ENCODE peak calls at places on chromosomes 7 and 10, in five cellular contexts. One of them, this sample, is unnamed.

GRCh38 chr10:123996302-123996701 is 97.1 kb downstream of the CHST15 start:
- DNase-seq in HEK293T: no peak
- DNase-seq in activated CD8-positive, alpha-beta memory T cell treated with anti-CD3 and anti-CD28 coated beads for 1 hour: no peak
- DNase-seq in CD8-positive, alpha-beta memory T cell: no peak
- DNase-seq in skeletal muscle cell: no peak
- DNase-seq in this sample: no peak

GRCh38 chr7:93973134-93973533 is 31.0 kb downstream of the BET1 start:
- DNase-seq in HEK293T: no peak
- DNase-seq in activated CD8-positive, alpha-beta memory T cell treated with anti-CD3 and anti-CD28 coated beads for 1 hour: no peak
- DNase-seq in CD8-positive, alpha-beta memory T cell: no peak
- DNase-seq in skeletal muscle cell: no peak
- DNase-seq in this sample: no peak

GRCh38 chr7:158022601-158023000 is 565.0 kb downstream of the PTPRN2 start:
- DNase-seq in HEK293T: no peak
- DNase-seq in activated CD8-positive, alpha-beta memory T cell treated with anti-CD3 and anti-CD28 coated beads for 1 hour: no peak
- DNase-seq in CD8-positive, alpha-beta memory T cell: no peak
- DNase-seq in skeletal muscle cell: no peak
- DNase-seq in this sample: no peak

GRCh38 chr10:51073461-51074237 is 638 bp upstream of the PRKG1 start:
- DNase-seq in HEK293T: peak
- DNase-seq in activated CD8-positive, alpha-beta memory T cell treated with anti-CD3 and anti-CD28 coated beads for 1 hour: no peak
- DNase-seq in CD8-positive, alpha-beta memory T cell: no peak
- DNase-seq in skeletal muscle cell: no peak
- DNase-seq in this sample: peak

GRCh38 chr7:123665157-123665556 is 9.5 kb downstream of the LMOD2 start:
- DNase-seq in HEK293T: no peak
- DNase-seq in activated CD8-positive, alpha-beta memory T cell treated with anti-CD3 and anti-CD28 coated beads for 1 hour: no peak
- DNase-seq in CD8-positive, alpha-beta memory T cell: no peak
- DNase-seq in skeletal muscle cell: no peak
- DNase-seq in this sample: no peak

GRCh38 chr10:63491558-63492316 is 26.0 kb upstream of the JMJD1C start:
- DNase-seq in HEK293T: no peak
- DNase-seq in activated CD8-positive, alpha-beta memory T cell treated with anti-CD3 and anti-CD28 coated beads for 1 hour: no peak
- DNase-seq in CD8-positive, alpha-beta memory T cell: no peak
- DNase-seq in skeletal muscle cell: peak
- DNase-seq in this sample: no peak

GRCh38 chr7:140269004-140269638 is 92.3 kb upstream of the KDM7A start:
- DNase-seq in HEK293T: no peak
- DNase-seq in activated CD8-positive, alpha-beta memory T cell treated with anti-CD3 and anti-CD28 coated beads for 1 hour: no peak
- DNase-seq in CD8-positive, alpha-beta memory T cell: no peak
- DNase-seq in skeletal muscle cell: no peak
- DNase-seq in this sample: no peak

GRCh38 chr7:1368682-1369571 is 90.3 kb downstream of the MICALL2 start:
- DNase-seq in HEK293T: peak
- DNase-seq in activated CD8-positive, alpha-beta memory T cell treated with anti-CD3 and anti-CD28 coated beads for 1 hour: no peak
- DNase-seq in CD8-positive, alpha-beta memory T cell: no peak
- DNase-seq in skeletal muscle cell: no peak
- DNase-seq in this sample: peak

GRCh38 chr7:1673581-1674102 is 3.6 kb downstream of the ELFN1 start:
- DNase-seq in HEK293T: no peak
- DNase-seq in activated CD8-positive, alpha-beta memory T cell treated with anti-CD3 and anti-CD28 coated beads for 1 hour: no peak
- DNase-seq in CD8-positive, alpha-beta memory T cell: no peak
- DNase-seq in skeletal muscle cell: no peak
- DNase-seq in this sample: peak

GRCh38 chr10:69179089-69179742 is 818 bp upstream of the SUPV3L1 start:
- DNase-seq in HEK293T: peak
- DNase-seq in activated CD8-positive, alpha-beta memory T cell treated with anti-CD3 and anti-CD28 coated beads for 1 hour: peak
- DNase-seq in CD8-positive, alpha-beta memory T cell: peak
- DNase-seq in skeletal muscle cell: no peak
- DNase-seq in this sample: no peak

GRCh38 chr7:123749537-123749857 is 694 bp upstream of the WASL start:
- DNase-seq in HEK293T: no peak
- DNase-seq in activated CD8-positive, alpha-beta memory T cell treated with anti-CD3 and anti-CD28 coated beads for 1 hour: no peak
- DNase-seq in CD8-positive, alpha-beta memory T cell: no peak
- DNase-seq in skeletal muscle cell: no peak
- DNase-seq in this sample: no peak

GRCh38 chr7:101559586-101559985 is 69.5 kb downstream of the MYL10 start:
- DNase-seq in HEK293T: no peak
- DNase-seq in activated CD8-positive, alpha-beta memory T cell treated with anti-CD3 and anti-CD28 coated beads for 1 hour: no peak
- DNase-seq in CD8-positive, alpha-beta memory T cell: no peak
- DNase-seq in skeletal muscle cell: no peak
- DNase-seq in this sample: no peak

GRCh38 chr7:70808876-70809275 is 323.1 kb upstream of the GALNT17 start:
- DNase-seq in HEK293T: no peak
- DNase-seq in activated CD8-positive, alpha-beta memory T cell treated with anti-CD3 and anti-CD28 coated beads for 1 hour: no peak
- DNase-seq in CD8-positive, alpha-beta memory T cell: no peak
- DNase-seq in skeletal muscle cell: no peak
- DNase-seq in this sample: no peak

GRCh38 chr10:63314020-63314419 is 151.8 kb downstream of the JMJD1C start:
- DNase-seq in HEK293T: no peak
- DNase-seq in activated CD8-positive, alpha-beta memory T cell treated with anti-CD3 and anti-CD28 coated beads for 1 hour: no peak
- DNase-seq in CD8-positive, alpha-beta memory T cell: no peak
- DNase-seq in skeletal muscle cell: no peak
- DNase-seq in this sample: no peak

GRCh38 chr7:1950066-1950622 is 280.1 kb downstream of the ELFN1 start:
- DNase-seq in HEK293T: no peak
- DNase-seq in activated CD8-positive, alpha-beta memory T cell treated with anti-CD3 and anti-CD28 coated beads for 1 hour: no peak
- DNase-seq in CD8-positive, alpha-beta memory T cell: no peak
- DNase-seq in skeletal muscle cell: no peak
- DNase-seq in this sample: no peak

GRCh38 chr7:7177044-7177517 is 5.3 kb upstream of the C1GALT1 start:
- DNase-seq in HEK293T: no peak
- DNase-seq in activated CD8-positive, alpha-beta memory T cell treated with anti-CD3 and anti-CD28 coated beads for 1 hour: no peak
- DNase-seq in CD8-positive, alpha-beta memory T cell: no peak
- DNase-seq in skeletal muscle cell: peak
- DNase-seq in this sample: no peak

GRCh38 chr7:125173571-125173970 is 243.9 kb upstream of the POT1 start:
- DNase-seq in HEK293T: no peak
- DNase-seq in activated CD8-positive, alpha-beta memory T cell treated with anti-CD3 and anti-CD28 coated beads for 1 hour: no peak
- DNase-seq in CD8-positive, alpha-beta memory T cell: no peak
- DNase-seq in skeletal muscle cell: no peak
- DNase-seq in this sample: no peak

GRCh38 chr10:127937069-127937468 is 30.2 kb downstream of the PTPRE start:
- DNase-seq in HEK293T: no peak
- DNase-seq in activated CD8-positive, alpha-beta memory T cell treated with anti-CD3 and anti-CD28 coated beads for 1 hour: no peak
- DNase-seq in CD8-positive, alpha-beta memory T cell: no peak
- DNase-seq in skeletal muscle cell: no peak
- DNase-seq in this sample: no peak

GRCh38 chr7:141600139-141600538 is 48.9 kb downstream of the AGK start:
- DNase-seq in HEK293T: no peak
- DNase-seq in activated CD8-positive, alpha-beta memory T cell treated with anti-CD3 and anti-CD28 coated beads for 1 hour: no peak
- DNase-seq in CD8-positive, alpha-beta memory T cell: no peak
- DNase-seq in skeletal muscle cell: no peak
- DNase-seq in this sample: no peak

GRCh38 chr10:70903262-70903921 is 15.0 kb upstream of the PCBD1 start:
- DNase-seq in HEK293T: peak
- DNase-seq in activated CD8-positive, alpha-beta memory T cell treated with anti-CD3 and anti-CD28 coated beads for 1 hour: no peak
- DNase-seq in CD8-positive, alpha-beta memory T cell: no peak
- DNase-seq in skeletal muscle cell: no peak
- DNase-seq in this sample: peak

GRCh38 chr7:24637706-24638105 is 64.5 kb downstream of the PALS2 start:
- DNase-seq in HEK293T: no peak
- DNase-seq in activated CD8-positive, alpha-beta memory T cell treated with anti-CD3 and anti-CD28 coated beads for 1 hour: no peak
- DNase-seq in CD8-positive, alpha-beta memory T cell: no peak
- DNase-seq in skeletal muscle cell: no peak
- DNase-seq in this sample: no peak

GRCh38 chr7:48094861-48095293 is 5.8 kb downstream of the UPP1 start:
- DNase-seq in HEK293T: no peak
- DNase-seq in activated CD8-positive, alpha-beta memory T cell treated with anti-CD3 and anti-CD28 coated beads for 1 hour: no peak
- DNase-seq in CD8-positive, alpha-beta memory T cell: no peak
- DNase-seq in skeletal muscle cell: no peak
- DNase-seq in this sample: no peak

GRCh38 chr7:47531584-47532492 is 50.1 kb downstream of the TNS3 start:
- DNase-seq in HEK293T: no peak
- DNase-seq in activated CD8-positive, alpha-beta memory T cell treated with anti-CD3 and anti-CD28 coated beads for 1 hour: no peak
- DNase-seq in CD8-positive, alpha-beta memory T cell: no peak
- DNase-seq in skeletal muscle cell: no peak
- DNase-seq in this sample: no peak

GRCh38 chr7:38195804-38196595 is 18.0 kb downstream of the STARD3NL start:
- DNase-seq in HEK293T: no peak
- DNase-seq in activated CD8-positive, alpha-beta memory T cell treated with anti-CD3 and anti-CD28 coated beads for 1 hour: no peak
- DNase-seq in CD8-positive, alpha-beta memory T cell: no peak
- DNase-seq in skeletal muscle cell: no peak
- DNase-seq in this sample: no peak

GRCh38 chr7:132394283-132395003 is 181.8 kb downstream of the PLXNA4 start:
- DNase-seq in HEK293T: no peak
- DNase-seq in activated CD8-positive, alpha-beta memory T cell treated with anti-CD3 and anti-CD28 coated beads for 1 hour: no peak
- DNase-seq in CD8-positive, alpha-beta memory T cell: no peak
- DNase-seq in skeletal muscle cell: no peak
- DNase-seq in this sample: no peak

GRCh38 chr7:150860978-150861295 is 8.6 kb downstream of the AOC1 start:
- DNase-seq in HEK293T: no peak
- DNase-seq in activated CD8-positive, alpha-beta memory T cell treated with anti-CD3 and anti-CD28 coated beads for 1 hour: no peak
- DNase-seq in CD8-positive, alpha-beta memory T cell: no peak
- DNase-seq in skeletal muscle cell: no peak
- DNase-seq in this sample: no peak

GRCh38 chr7:80719261-80719660 is 80.8 kb downstream of the CD36 start:
- DNase-seq in HEK293T: no peak
- DNase-seq in activated CD8-positive, alpha-beta memory T cell treated with anti-CD3 and anti-CD28 coated beads for 1 hour: no peak
- DNase-seq in CD8-positive, alpha-beta memory T cell: no peak
- DNase-seq in skeletal muscle cell: peak
- DNase-seq in this sample: no peak

GRCh38 chr10:69495666-69496065 is 44.4 kb downstream of the TSPAN15 start:
- DNase-seq in HEK293T: no peak
- DNase-seq in activated CD8-positive, alpha-beta memory T cell treated with anti-CD3 and anti-CD28 coated beads for 1 hour: no peak
- DNase-seq in CD8-positive, alpha-beta memory T cell: no peak
- DNase-seq in skeletal muscle cell: no peak
- DNase-seq in this sample: no peak

GRCh38 chr7:155441856-155442255 is 16.1 kb upstream of the EN2 start:
- DNase-seq in HEK293T: no peak
- DNase-seq in activated CD8-positive, alpha-beta memory T cell treated with anti-CD3 and anti-CD28 coated beads for 1 hour: no peak
- DNase-seq in CD8-positive, alpha-beta memory T cell: no peak
- DNase-seq in skeletal muscle cell: no peak
- DNase-seq in this sample: no peak

GRCh38 chr10:47370878-47371277 is 13.2 kb downstream of the ZNF488 start:
- DNase-seq in HEK293T: no peak
- DNase-seq in activated CD8-positive, alpha-beta memory T cell treated with anti-CD3 and anti-CD28 coated beads for 1 hour: no peak
- DNase-seq in CD8-positive, alpha-beta memory T cell: no peak
- DNase-seq in skeletal muscle cell: no peak
- DNase-seq in this sample: no peak

GRCh38 chr10:11297136-11297535 is 279.5 kb downstream of the CELF2 start:
- DNase-seq in HEK293T: no peak
- DNase-seq in activated CD8-positive, alpha-beta memory T cell treated with anti-CD3 and anti-CD28 coated beads for 1 hour: no peak
- DNase-seq in CD8-positive, alpha-beta memory T cell: no peak
- DNase-seq in skeletal muscle cell: no peak
- DNase-seq in this sample: no peak

GRCh38 chr7:41093141-41093540 is 609.7 kb downstream of the INHBA start:
- DNase-seq in HEK293T: no peak
- DNase-seq in activated CD8-positive, alpha-beta memory T cell treated with anti-CD3 and anti-CD28 coated beads for 1 hour: no peak
- DNase-seq in CD8-positive, alpha-beta memory T cell: no peak
- DNase-seq in skeletal muscle cell: no peak
- DNase-seq in this sample: no peak